ENCODE peak calls at places on chromosomes 2 and 18, in nine cellular contexts. V is K562, F is breast epithelium, T is GM23338, Y is HCT116, E is spleen, B is upper lobe of left lung, U is sigmoid colon, J is stomach. N is an unnamed sample. For H3K4me1, the result is how much of the 10 kb centered on the place peaks cover.

GRCh38 chr2:168770796-168771195 is 31.6 kb upstream of the NOSTRIN start:
- DNase-seq in E (no peak), B (no peak), F (no peak), J (no peak), U (no peak), Y (no peak), V (no peak), T (no peak), N (no peak)

GRCh38 chr18:47997338-47997780 is 66.9 kb upstream of the SMAD2 start:
- DNase-seq in U (no peak), E (no peak), F (no peak), V (peak), J (no peak), Y (no peak), T (peak), B (no peak), N (no peak)

GRCh38 chr2:164778723-164779122 is 62.9 kb downstream of the COBLL1 start:
- DNase-seq in U (no peak), T (no peak), E (no peak), V (no peak), J (no peak), Y (no peak), B (no peak), F (no peak), N (no peak)

GRCh38 chr2:234133004-234133403 is 82.5 kb downstream of the SPP2 start:
- DNase-seq in V (no peak), E (no peak), Y (no peak), B (no peak), T (no peak), F (no peak), U (no peak), J (no peak), N (no peak)

GRCh38 chr2:241579281-241579680 is 20.7 kb downstream of the BOK start:
- DNase-seq in F (no peak), B (no peak), V (no peak), Y (no peak), E (peak), U (peak), T (no peak), J (no peak), N (peak)

GRCh38 chr2:132943829-132944228 is 273.8 kb upstream of the LYPD1 start:
- DNase-seq in F (no peak), Y (no peak), U (no peak), J (no peak), V (no peak), B (no peak), E (no peak), T (no peak), N (no peak)

GRCh38 chr2:168434164-168434563 is 21.9 kb upstream of the CERS6 start:
- DNase-seq in T (no peak), J (peak), F (peak), Y (no peak), U (no peak), V (peak), E (no peak), B (no peak), N (no peak)

GRCh38 chr2:238969857-238970256 is 122.0 kb downstream of the TWIST2 start:
- DNase-seq in B (no peak), Y (no peak), V (no peak), J (no peak), E (no peak), T (no peak), F (no peak), U (no peak), N (no peak)

GRCh38 chr2:196758474-196759377 is 40.8 kb downstream of the GTF3C3 start:
- DNase-seq in E (no peak), V (no peak), B (no peak), J (no peak), U (no peak), Y (no peak), T (no peak), F (no peak), N (no peak)

GRCh38 chr2:44543773-44544725 is 182.3 kb downstream of the CAMKMT start:
- DNase-seq in J (no peak), U (no peak), Y (no peak), B (no peak), V (no peak), F (no peak), T (peak), E (no peak), N (no peak)

GRCh38 chr2:229601396-229601795 is 113.0 kb downstream of the DNER start:
- DNase-seq in J (no peak), B (no peak), V (no peak), E (no peak), Y (no peak), F (no peak), T (no peak), U (no peak), N (no peak)

GRCh38 chr18:35060092-35060491 is 18.9 kb downstream of the MAPRE2 start:
- DNase-seq in Y (no peak), E (no peak), V (no peak), B (no peak), T (no peak), F (no peak), J (no peak), U (no peak), N (no peak)

GRCh38 chr2:21333249-21333648 is 209.5 kb downstream of the TDRD15 start:
- DNase-seq in B (no peak), U (no peak), V (no peak), Y (no peak), F (no peak), T (no peak), J (no peak), E (no peak), N (no peak)

GRCh38 chr2:34747643-34748042 is 1148.5 kb upstream of the FAM98A start:
- DNase-seq in U (no peak), T (no peak), B (no peak), F (no peak), E (no peak), J (no peak), V (no peak), Y (no peak), N (no peak)

GRCh38 chr18:13500891-13501887 is 225.2 kb downstream of the FAM210A start:
- DNase-seq in J (peak), B (no peak), V (no peak), U (peak), T (peak), F (peak), E (no peak), Y (no peak), N (no peak)

GRCh38 chr2:208280933-208281332 is 14.9 kb downstream of the PIKFYVE start:
- DNase-seq in F (no peak), Y (no peak), J (no peak), B (no peak), V (no peak), T (no peak), U (no peak), E (no peak), N (no peak)

GRCh38 chr2:38978908-38979307 is 89.2 kb downstream of the ARHGEF33 start:
- DNase-seq in U (no peak), V (no peak), T (peak), Y (no peak), F (no peak), B (no peak), J (no peak), E (no peak), N (no peak)

GRCh38 chr18:57930476-57930875 is 113.5 kb upstream of the NEDD4L start:
- DNase-seq in F (no peak), J (no peak), E (no peak), Y (no peak), T (no peak), U (no peak), B (no peak), V (peak), N (no peak)

GRCh38 chr2:200442471-200442870 is 67.4 kb downstream of the KCTD18 start:
- DNase-seq in V (no peak), J (no peak), T (no peak), U (no peak), Y (no peak), E (no peak), F (no peak), B (no peak), N (no peak)

GRCh38 chr2:72222829-72223564 is 75.3 kb upstream of the CYP26B1 start:
- DNase-seq in T (no peak), E (no peak), B (no peak), U (no peak), J (no peak), F (no peak), V (no peak), Y (no peak), N (no peak)

GRCh38 chr2:181752301-181752700 is 72.0 kb upstream of the NEUROD1 start:
- DNase-seq in B (no peak), F (no peak), T (no peak), V (no peak), J (no peak), Y (no peak), U (no peak), E (no peak), N (no peak)

GRCh38 chr2:200795044-200795443 is 16.7 kb upstream of the BZW1 start:
- DNase-seq in V (peak), B (no peak), E (no peak), Y (no peak), T (peak), F (no peak), U (peak), J (no peak), N (no peak)

GRCh38 chr18:23935804-23936203 is 78.8 kb upstream of the TTC39C start:
- DNase-seq in B (no peak), U (no peak), T (no peak), V (no peak), E (no peak), J (no peak), F (no peak), Y (no peak), N (peak)

GRCh38 chr2:126902859-126903258 is 4.2 kb downstream of the TEX51 start:
- DNase-seq in T (no peak), Y (no peak), J (no peak), E (peak), V (no peak), U (no peak), F (no peak), B (no peak), N (no peak)

GRCh38 chr2:122908134-122908533 is 1117.0 kb upstream of the CNTNAP5 start:
- DNase-seq in Y (no peak), T (no peak), F (no peak), U (no peak), B (no peak), E (no peak), V (no peak), J (no peak), N (no peak)

GRCh38 chr2:21428754-21429153 is 305.0 kb downstream of the TDRD15 start:
- DNase-seq in J (no peak), Y (no peak), V (no peak), F (no peak), B (no peak), T (no peak), U (no peak), E (no peak), N (no peak)

GRCh38 chr2:85961053-85961452 is 72.3 kb upstream of the ST3GAL5 start:
- DNase-seq in J (no peak), Y (no peak), B (no peak), F (no peak), E (no peak), V (peak), U (no peak), T (no peak), N (no peak)

GRCh38 chr2:85851253-85851955 is 37.4 kb downstream of the ST3GAL5 start:
- DNase-seq in E (no peak), U (peak), B (no peak), T (no peak), Y (no peak), F (no peak), J (no peak), V (no peak), N (no peak)

GRCh38 chr18:23964282-23965238 is 50.0 kb upstream of the TTC39C start:
- DNase-seq in V (peak), B (peak), Y (peak), U (no peak), T (peak), F (no peak), J (no peak), E (no peak), N (no peak)

GRCh38 chr2:62964050-62964449 is 86.6 kb upstream of the OTX1 start:
- DNase-seq in B (no peak), E (no peak), U (no peak), T (no peak), Y (no peak), V (no peak), J (no peak), F (no peak), N (no peak)

GRCh38 chr2:215137741-215138340 is 585 bp downstream of the ABCA12 start:
- DNase-seq in Y (peak), U (no peak), F (no peak), E (no peak), V (no peak), J (no peak), T (no peak), B (no peak), N (no peak)

GRCh38 chr2:26536371-26537068 is 58.6 kb upstream of the OTOF start:
- DNase-seq in Y (no peak), J (no peak), T (no peak), V (no peak), E (peak), F (no peak), U (peak), B (peak), N (peak)

GRCh38 chr2:118987886-118988285 is 45.9 kb downstream of the MARCO start:
- DNase-seq in T (no peak), E (no peak), F (no peak), U (no peak), B (no peak), J (peak), V (no peak), Y (no peak), N (peak)

GRCh38 chr2:229071292-229071976 is 199.7 kb downstream of the PID1 start:
- DNase-seq in T (no peak), V (no peak), U (no peak), J (no peak), F (no peak), Y (no peak), E (no peak), B (no peak), N (no peak)

GRCh38 chr2:142112648-142113278 is 18.1 kb downstream of the LRP1B start:
- DNase-seq in T (peak), E (no peak), J (no peak), Y (peak), F (no peak), V (no peak), B (no peak), U (no peak), N (no peak)

GRCh38 chr2:55887351-55887750 is 36.2 kb downstream of the EFEMP1 start:
- DNase-seq in F (no peak), T (no peak), Y (no peak), J (no peak), U (no peak), V (no peak), E (no peak), B (no peak), N (no peak)

DNA sequence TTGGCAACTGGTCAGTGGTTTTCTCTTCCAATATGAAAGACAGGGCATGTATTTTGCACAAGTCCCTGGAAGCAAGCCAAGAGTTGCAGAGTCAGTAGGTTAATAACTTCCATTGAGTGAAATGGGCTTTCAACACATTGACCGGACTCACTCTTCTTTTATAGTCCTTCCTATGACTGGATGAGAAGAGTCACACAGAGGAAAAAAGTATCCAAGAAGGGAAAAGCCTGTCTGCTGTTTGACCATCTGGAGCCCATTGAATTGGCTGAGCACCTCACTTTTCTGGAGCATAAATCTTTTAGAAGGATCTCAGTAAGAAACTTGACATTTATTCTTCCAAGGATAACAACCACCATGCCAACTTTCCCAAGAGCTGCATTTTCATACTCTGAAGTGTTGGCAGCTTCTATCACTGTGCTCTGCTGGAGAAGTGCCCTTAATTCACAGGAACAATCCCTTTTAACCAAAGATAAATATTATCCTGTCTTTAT is 45.4 kb downstream of the RASGRP3 start:
- DNase-seq in V (no peak), F (no peak), Y (no peak), T (no peak), B (no peak), J (no peak), U (no peak), E (no peak), N (no peak)
- TF ChIP-seq POLR2AphosphoS5 in V (no peak), F (no peak), Y (no peak), T (no peak), B (no peak), J (no peak), U (no peak), E (no peak), N (no peak)

DNA sequence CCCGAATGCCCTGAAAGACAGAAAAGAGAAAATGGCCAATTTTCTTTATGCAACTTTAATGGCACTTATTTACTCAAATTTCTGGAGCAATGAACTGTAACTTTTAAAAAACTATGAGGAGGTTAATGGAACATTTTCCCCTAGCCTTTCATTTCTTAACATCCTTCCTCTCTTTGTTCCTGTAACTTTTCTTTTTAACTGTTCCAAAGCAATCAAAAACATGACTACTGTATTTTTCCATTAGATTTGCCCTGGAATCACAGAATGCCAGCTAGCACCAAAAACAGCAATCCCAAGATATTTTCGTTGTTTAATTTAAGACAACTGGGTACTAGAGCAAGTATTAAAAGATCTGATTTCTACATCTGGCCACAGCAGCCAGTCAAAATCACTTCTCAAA is 3.8 kb downstream of the STARD7 start:
- DNase-seq in T (no peak), V (no peak), U (no peak), Y (no peak), E (no peak), B (no peak), J (no peak), F (no peak), N (no peak)
- H3K4me1 ChIP-seq in T (under half), V (under half), U (half or more), Y (under half), E (half or more), B (half or more), J (half or more), F (under half), N (half or more)

GRCh38 chr2:105581568-105581944 is 163.2 kb upstream of the NCK2 start:
- DNase-seq in U (no peak), T (no peak), Y (no peak), V (no peak), F (no peak), B (no peak), J (no peak), E (no peak), N (no peak)

GRCh38 chr2:105582952-105583660 is 161.6 kb upstream of the NCK2 start:
- DNase-seq in B (no peak), Y (no peak), T (no peak), E (no peak), U (no peak), V (no peak), J (no peak), F (no peak), N (no peak)

GRCh38 chr2:105577762-105578161 is 166.9 kb upstream of the NCK2 start:
- DNase-seq in V (no peak), F (no peak), B (no peak), Y (no peak), J (no peak), T (no peak), E (no peak), U (no peak), N (no peak)

GRCh38 chr2:105578166-105578565 is 166.5 kb upstream of the NCK2 start:
- DNase-seq in E (no peak), T (no peak), Y (no peak), U (no peak), F (no peak), J (no peak), B (no peak), V (no peak), N (no peak)

DNA sequence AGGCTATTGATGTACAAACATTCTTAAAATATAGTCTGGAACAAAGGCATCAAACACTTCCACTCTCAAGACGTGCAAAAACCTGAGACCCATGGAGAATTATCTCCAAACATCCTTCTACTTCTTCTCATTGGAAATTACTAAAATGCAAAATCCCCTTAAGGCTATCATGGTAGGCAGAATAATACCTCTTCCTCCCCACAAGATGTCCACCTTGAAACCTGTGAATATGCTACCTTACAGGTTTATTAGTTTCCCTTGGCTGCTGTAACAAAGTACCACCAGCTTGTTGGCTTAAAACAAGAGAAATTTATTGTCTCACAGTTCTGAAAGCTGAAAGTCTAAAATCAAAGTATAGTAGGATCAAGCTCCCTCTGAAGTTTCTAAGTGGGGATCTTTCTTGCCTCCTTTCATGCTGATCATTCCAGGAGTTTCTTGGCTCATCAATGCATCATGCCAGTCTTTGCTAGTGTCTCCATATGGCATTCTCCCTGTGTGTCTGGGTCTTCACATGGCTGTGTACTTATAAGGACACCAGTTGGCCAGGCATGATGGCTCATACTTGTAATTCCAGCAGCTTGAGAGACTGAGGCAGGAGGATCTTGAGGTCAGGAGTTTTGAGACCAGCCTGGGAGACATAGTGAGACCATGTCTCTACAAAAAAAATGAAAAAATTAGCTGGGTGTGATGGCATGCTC is 163.7 kb upstream of the NCK2 start:
- DNase-seq in T (no peak), J (no peak), F (no peak), U (no peak), E (no peak), B (no peak), V (no peak), Y (no peak), N (no peak)
- TF ChIP-seq CTCF in T (no peak), J (no peak), F (no peak), U (no peak), E (no peak), B (no peak), V (no peak), Y (no peak), N (no peak)

GRCh38 chr2:33022395-33022985 is 75.7 kb downstream of the LTBP1 start:
- DNase-seq in T (no peak), E (no peak), J (no peak), Y (no peak), F (no peak), B (no peak), U (no peak), V (no peak), N (no peak)
- TF ChIP-seq POLR2AphosphoS5 in T (no peak), E (no peak), J (no peak), Y (no peak), F (no peak), B (no peak), U (no peak), V (no peak), N (no peak)